ENCODE peak calls at places on chromosomes 6 and 20, in nine cellular contexts. One of them, this sample, is unnamed.

GRCh38 chr20:47568019-47568418 is 66.3 kb downstream of the NCOA3 start:
- DNase-seq in HFFc6: peak; percentile 92
- DNase-seq in CD8-positive, alpha-beta T cell: no peak
- DNase-seq in adipocyte: peak; percentile 85
- DNase-seq in Calu3: peak; percentile 44
- DNase-seq in NCI-H2029: peak; percentile 80
- DNase-seq in uterus: no peak
- DNase-seq in RPMI8226: no peak
- DNase-seq in GM20000: no peak
- DNase-seq in this sample: peak; percentile 16

GRCh38 chr6:91031581-91031980 is 444.7 kb upstream of the MAP3K7 start:
- DNase-seq in HFFc6: no peak
- DNase-seq in CD8-positive, alpha-beta T cell: no peak
- DNase-seq in adipocyte: no peak
- DNase-seq in Calu3: no peak
- DNase-seq in NCI-H2029: no peak
- DNase-seq in uterus: no peak
- DNase-seq in RPMI8226: no peak
- DNase-seq in GM20000: no peak
- DNase-seq in this sample: no peak

GRCh38 chr6:44580901-44581300 is 193.4 kb downstream of the CDC5L start:
- DNase-seq in HFFc6: peak; percentile 70
- DNase-seq in CD8-positive, alpha-beta T cell: no peak
- DNase-seq in adipocyte: peak; percentile 59
- DNase-seq in Calu3: no peak
- DNase-seq in NCI-H2029: no peak
- DNase-seq in uterus: no peak
- DNase-seq in RPMI8226: no peak
- DNase-seq in GM20000: no peak
- DNase-seq in this sample: no peak

GRCh38 chr20:3576363-3576762 is 86.8 kb downstream of the GFRA4 start:
- DNase-seq in HFFc6: no peak
- DNase-seq in CD8-positive, alpha-beta T cell: no peak
- DNase-seq in adipocyte: no peak
- DNase-seq in Calu3: no peak
- DNase-seq in NCI-H2029: no peak
- DNase-seq in uterus: no peak
- DNase-seq in RPMI8226: no peak
- DNase-seq in GM20000: no peak
- DNase-seq in this sample: no peak

GRCh38 chr20:10524643-10525042 is 89.5 kb downstream of the SLX4IP start:
- DNase-seq in HFFc6: peak; percentile 32
- DNase-seq in CD8-positive, alpha-beta T cell: no peak
- DNase-seq in adipocyte: no peak
- DNase-seq in Calu3: no peak
- DNase-seq in NCI-H2029: peak; percentile 43
- DNase-seq in uterus: no peak
- DNase-seq in RPMI8226: no peak
- DNase-seq in GM20000: no peak
- DNase-seq in this sample: no peak

GRCh38 chr6:52176550-52176949 is 9.6 kb upstream of the IL17A start:
- DNase-seq in HFFc6: no peak
- DNase-seq in CD8-positive, alpha-beta T cell: no peak
- DNase-seq in adipocyte: no peak
- DNase-seq in Calu3: no peak
- DNase-seq in NCI-H2029: peak; percentile 97
- DNase-seq in uterus: no peak
- DNase-seq in RPMI8226: peak; percentile 35
- DNase-seq in GM20000: no peak
- DNase-seq in this sample: no peak

GRCh38 chr6:56827908-56828649 is 126.8 kb upstream of the BEND6 start:
- DNase-seq in HFFc6: no peak
- DNase-seq in CD8-positive, alpha-beta T cell: no peak
- DNase-seq in adipocyte: peak; percentile 80
- DNase-seq in Calu3: no peak
- DNase-seq in NCI-H2029: no peak
- DNase-seq in uterus: no peak
- DNase-seq in RPMI8226: no peak
- DNase-seq in GM20000: no peak
- DNase-seq in this sample: no peak

GRCh38 chr6:13814176-13814937 is at the start of gene MCUR1:
- DNase-seq in HFFc6: peak; percentile 70
- DNase-seq in CD8-positive, alpha-beta T cell: peak; percentile 75
- DNase-seq in adipocyte: peak; percentile 96
- DNase-seq in Calu3: peak; percentile 78
- DNase-seq in NCI-H2029: peak; percentile 89
- DNase-seq in uterus: peak; percentile 82
- DNase-seq in RPMI8226: peak; percentile 98
- DNase-seq in GM20000: peak; percentile 96
- DNase-seq in this sample: peak; percentile 71

GRCh38 chr6:87697581-87698552 is 4.2 kb downstream of the AKIRIN2 start:
- DNase-seq in HFFc6: peak; percentile 78
- DNase-seq in CD8-positive, alpha-beta T cell: no peak
- DNase-seq in adipocyte: peak; percentile 91
- DNase-seq in Calu3: no peak
- DNase-seq in NCI-H2029: no peak
- DNase-seq in uterus: no peak
- DNase-seq in RPMI8226: peak; percentile 20
- DNase-seq in GM20000: no peak
- DNase-seq in this sample: no peak

GRCh38 chr6:155561262-155561970 is 105.8 kb upstream of the NOX3 start:
- DNase-seq in HFFc6: no peak
- DNase-seq in CD8-positive, alpha-beta T cell: no peak
- DNase-seq in adipocyte: peak; percentile 45
- DNase-seq in Calu3: no peak
- DNase-seq in NCI-H2029: no peak
- DNase-seq in uterus: no peak
- DNase-seq in RPMI8226: no peak
- DNase-seq in GM20000: no peak
- DNase-seq in this sample: no peak

GRCh38 chr6:48429610-48430009 is 318.6 kb upstream of the PTCHD4 start:
- DNase-seq in HFFc6: no peak
- DNase-seq in CD8-positive, alpha-beta T cell: no peak
- DNase-seq in adipocyte: no peak
- DNase-seq in Calu3: no peak
- DNase-seq in NCI-H2029: no peak
- DNase-seq in uterus: no peak
- DNase-seq in RPMI8226: no peak
- DNase-seq in GM20000: no peak
- DNase-seq in this sample: no peak

GRCh38 chr20:20224806-20225205 is 143.1 kb upstream of the INSM1 start:
- DNase-seq in HFFc6: no peak
- DNase-seq in CD8-positive, alpha-beta T cell: no peak
- DNase-seq in adipocyte: no peak
- DNase-seq in Calu3: no peak
- DNase-seq in NCI-H2029: no peak
- DNase-seq in uterus: no peak
- DNase-seq in RPMI8226: no peak
- DNase-seq in GM20000: no peak
- DNase-seq in this sample: no peak

GRCh38 chr20:19789009-19789408 is 31.0 kb downstream of the RIN2 start:
- DNase-seq in HFFc6: no peak
- DNase-seq in CD8-positive, alpha-beta T cell: no peak
- DNase-seq in adipocyte: no peak
- DNase-seq in Calu3: no peak
- DNase-seq in NCI-H2029: no peak
- DNase-seq in uterus: no peak
- DNase-seq in RPMI8226: no peak
- DNase-seq in GM20000: no peak
- DNase-seq in this sample: no peak

GRCh38 chr6:28980797-28981390 is 24.2 kb downstream of the ZNF311 start:
- DNase-seq in HFFc6: peak; percentile 84
- DNase-seq in CD8-positive, alpha-beta T cell: peak; percentile 21
- DNase-seq in adipocyte: peak; percentile 92
- DNase-seq in Calu3: peak; percentile 85
- DNase-seq in NCI-H2029: peak; percentile 21
- DNase-seq in uterus: peak; percentile 64
- DNase-seq in RPMI8226: peak; percentile 91
- DNase-seq in GM20000: peak; percentile 74
- DNase-seq in this sample: peak; percentile 76

GRCh38 chr6:165686966-165687365 is 23.9 kb upstream of the PDE10A start:
- DNase-seq in HFFc6: no peak
- DNase-seq in CD8-positive, alpha-beta T cell: no peak
- DNase-seq in adipocyte: no peak
- DNase-seq in Calu3: no peak
- DNase-seq in NCI-H2029: no peak
- DNase-seq in uterus: no peak
- DNase-seq in RPMI8226: no peak
- DNase-seq in GM20000: no peak
- DNase-seq in this sample: no peak

GRCh38 chr20:33561981-33562601 is 72.2 kb downstream of the CBFA2T2 start:
- DNase-seq in HFFc6: peak; percentile 58
- DNase-seq in CD8-positive, alpha-beta T cell: no peak
- DNase-seq in adipocyte: peak; percentile 74
- DNase-seq in Calu3: peak; percentile 86
- DNase-seq in NCI-H2029: peak; percentile 98
- DNase-seq in uterus: peak; percentile 86
- DNase-seq in RPMI8226: peak; percentile 75
- DNase-seq in GM20000: no peak
- DNase-seq in this sample: peak; percentile 74

GRCh38 chr6:73285674-73286283 is 22.8 kb upstream of the KHDC1 start:
- DNase-seq in HFFc6: peak; percentile 55
- DNase-seq in CD8-positive, alpha-beta T cell: no peak
- DNase-seq in adipocyte: peak; percentile 85
- DNase-seq in Calu3: no peak
- DNase-seq in NCI-H2029: no peak
- DNase-seq in uterus: no peak
- DNase-seq in RPMI8226: peak; percentile 63
- DNase-seq in GM20000: no peak
- DNase-seq in this sample: peak; percentile 78

GRCh38 chr20:50421356-50422340 is 88.5 kb upstream of the PTPN1 start:
- DNase-seq in HFFc6: no peak
- DNase-seq in CD8-positive, alpha-beta T cell: no peak
- DNase-seq in adipocyte: peak; percentile 46
- DNase-seq in Calu3: no peak
- DNase-seq in NCI-H2029: no peak
- DNase-seq in uterus: no peak
- DNase-seq in RPMI8226: no peak
- DNase-seq in GM20000: no peak
- DNase-seq in this sample: no peak

GRCh38 chr20:50418890-50419642 is 91.1 kb upstream of the PTPN1 start:
- DNase-seq in HFFc6: no peak
- DNase-seq in CD8-positive, alpha-beta T cell: no peak
- DNase-seq in adipocyte: no peak
- DNase-seq in Calu3: no peak
- DNase-seq in NCI-H2029: no peak
- DNase-seq in uterus: no peak
- DNase-seq in RPMI8226: no peak
- DNase-seq in GM20000: no peak
- DNase-seq in this sample: no peak

GRCh38 chr6:7258231-7258763 is 54.7 kb downstream of the SSR1 start:
- DNase-seq in HFFc6: no peak
- DNase-seq in CD8-positive, alpha-beta T cell: no peak
- DNase-seq in adipocyte: no peak
- DNase-seq in Calu3: no peak
- DNase-seq in NCI-H2029: no peak
- DNase-seq in uterus: no peak
- DNase-seq in RPMI8226: no peak
- DNase-seq in GM20000: no peak
- DNase-seq in this sample: no peak

GRCh38 chr6:53986165-53986720 is 125.0 kb upstream of the MLIP start:
- DNase-seq in HFFc6: peak; percentile 57
- DNase-seq in CD8-positive, alpha-beta T cell: no peak
- DNase-seq in adipocyte: peak; percentile 84
- DNase-seq in Calu3: peak; percentile 61
- DNase-seq in NCI-H2029: no peak
- DNase-seq in uterus: no peak
- DNase-seq in RPMI8226: peak; percentile 46
- DNase-seq in GM20000: peak; percentile 11
- DNase-seq in this sample: peak; percentile 10

GRCh38 chr20:62392077-62392418 is 5.1 kb downstream of the RPS21 start:
- DNase-seq in HFFc6: no peak
- DNase-seq in CD8-positive, alpha-beta T cell: no peak
- DNase-seq in adipocyte: no peak
- DNase-seq in Calu3: no peak
- DNase-seq in NCI-H2029: no peak
- DNase-seq in uterus: no peak
- DNase-seq in RPMI8226: no peak
- DNase-seq in GM20000: no peak
- DNase-seq in this sample: no peak

GRCh38 chr6:29500594-29500993 is 12.8 kb upstream of the MAS1L start:
- DNase-seq in HFFc6: no peak
- DNase-seq in CD8-positive, alpha-beta T cell: no peak
- DNase-seq in adipocyte: no peak
- DNase-seq in Calu3: no peak
- DNase-seq in NCI-H2029: no peak
- DNase-seq in uterus: no peak
- DNase-seq in RPMI8226: no peak
- DNase-seq in GM20000: no peak
- DNase-seq in this sample: no peak

GRCh38 chr6:24908555-24908954 is 27.2 kb downstream of the RIPOR2 start:
- DNase-seq in HFFc6: peak; percentile 43
- DNase-seq in CD8-positive, alpha-beta T cell: no peak
- DNase-seq in adipocyte: peak; percentile 20
- DNase-seq in Calu3: no peak
- DNase-seq in NCI-H2029: no peak
- DNase-seq in uterus: no peak
- DNase-seq in RPMI8226: no peak
- DNase-seq in GM20000: no peak
- DNase-seq in this sample: no peak

GRCh38 chr6:143986463-143986862 is 21.6 kb downstream of the PLAGL1 start:
- DNase-seq in HFFc6: no peak
- DNase-seq in CD8-positive, alpha-beta T cell: no peak
- DNase-seq in adipocyte: no peak
- DNase-seq in Calu3: no peak
- DNase-seq in NCI-H2029: no peak
- DNase-seq in uterus: no peak
- DNase-seq in RPMI8226: no peak
- DNase-seq in GM20000: no peak
- DNase-seq in this sample: no peak

GRCh38 chr6:152146385-152146784 is 338.9 kb downstream of the ESR1 start:
- DNase-seq in HFFc6: peak; percentile 82
- DNase-seq in CD8-positive, alpha-beta T cell: no peak
- DNase-seq in adipocyte: peak; percentile 69
- DNase-seq in Calu3: no peak
- DNase-seq in NCI-H2029: no peak
- DNase-seq in uterus: no peak
- DNase-seq in RPMI8226: no peak
- DNase-seq in GM20000: no peak
- DNase-seq in this sample: no peak

GRCh38 chr20:621115-621756 is 11.1 kb upstream of the TCF15 start:
- DNase-seq in HFFc6: peak; percentile 63
- DNase-seq in CD8-positive, alpha-beta T cell: no peak
- DNase-seq in adipocyte: no peak
- DNase-seq in Calu3: no peak
- DNase-seq in NCI-H2029: no peak
- DNase-seq in uterus: no peak
- DNase-seq in RPMI8226: no peak
- DNase-seq in GM20000: no peak
- DNase-seq in this sample: no peak

GRCh38 chr20:34112600-34113061 is 588 bp upstream of the EIF2S2 start:
- DNase-seq in HFFc6: no peak
- DNase-seq in CD8-positive, alpha-beta T cell: peak; percentile 33
- DNase-seq in adipocyte: peak; percentile 67
- DNase-seq in Calu3: peak; percentile 36
- DNase-seq in NCI-H2029: no peak
- DNase-seq in uterus: peak; percentile 33
- DNase-seq in RPMI8226: peak; percentile 20
- DNase-seq in GM20000: peak; percentile 37
- DNase-seq in this sample: peak; percentile 62

GRCh38 chr6:142313284-142313683 is 11.5 kb downstream of the ADGRG6 start:
- DNase-seq in HFFc6: peak; percentile 85
- DNase-seq in CD8-positive, alpha-beta T cell: no peak
- DNase-seq in adipocyte: peak; percentile 23
- DNase-seq in Calu3: no peak
- DNase-seq in NCI-H2029: no peak
- DNase-seq in uterus: no peak
- DNase-seq in RPMI8226: peak; percentile 27
- DNase-seq in GM20000: no peak
- DNase-seq in this sample: no peak

GRCh38 chr20:40868568-40869223 is 159.9 kb upstream of the TOP1 start:
- DNase-seq in HFFc6: peak; percentile 50
- DNase-seq in CD8-positive, alpha-beta T cell: no peak
- DNase-seq in adipocyte: peak; percentile 86
- DNase-seq in Calu3: no peak
- DNase-seq in NCI-H2029: no peak
- DNase-seq in uterus: peak; percentile 37
- DNase-seq in RPMI8226: no peak
- DNase-seq in GM20000: no peak
- DNase-seq in this sample: no peak

GRCh38 chr6:30900863-30901417 is 7.1 kb upstream of the GTF2H4 start:
- DNase-seq in HFFc6: no peak
- DNase-seq in CD8-positive, alpha-beta T cell: no peak
- DNase-seq in adipocyte: no peak
- DNase-seq in Calu3: no peak
- DNase-seq in NCI-H2029: no peak
- DNase-seq in uterus: no peak
- DNase-seq in RPMI8226: no peak
- DNase-seq in GM20000: no peak
- DNase-seq in this sample: no peak